ENCODE peak calls at places on chromosomes 1 and 21, in eight cellular contexts. N is M059J; P is tibial artery; I is EH; Z is activated T-cell treated with anti-CD3 and anti-CD28 coated beads, Interleukin-2, amount 50 U/mL, for 1 hour; O is memory B cell; D is RPMI8226; T is GM13977. J is an unnamed sample.
A peak's percentile ranks its signal among the peaks of the same experiment; 100 is the strongest.

GRCh38 chr1:17672226-17672625 is 82.9 kb upstream of the ACTL8 start:
- DNase-seq in Z (no peak), I (no peak), T (no peak), D (no peak), O (no peak), P (no peak), N (no peak), J (no peak)

GRCh38 chr1:158527190-158527815 is 26.9 kb downstream of the OR6Y1 start:
- DNase-seq in Z (no peak), D (peak; percentile 36), O (no peak), I (peak; percentile 40), T (no peak), N (peak; percentile 25), P (no peak), J (no peak)

GRCh38 chr1:228490120-228491078 is 3.2 kb downstream of the RNF187 start:
- DNase-seq in Z (no peak), T (no peak), D (peak; percentile 93), N (no peak), P (no peak), I (peak; percentile 70), O (no peak), J (no peak)

GRCh38 chr1:161216945-161217712 is 2.0 kb downstream of the FCER1G start:
- DNase-seq in N (peak; percentile 78), T (peak; percentile 45), P (no peak), Z (no peak), O (no peak), I (peak; percentile 72), D (peak; percentile 40), J (peak; percentile 92)

GRCh38 chr1:178938959-178939317 is 68.1 kb upstream of the ANGPTL1 start:
- DNase-seq in Z (no peak), T (no peak), I (no peak), P (peak; percentile 96), N (peak; percentile 63), O (no peak), D (no peak), J (no peak)

GRCh38 chr1:1631793-1632420 is at the start of gene MMP23B:
- DNase-seq in Z (peak; percentile 44), N (no peak), I (no peak), T (no peak), D (no peak), O (no peak), P (peak; percentile 66), J (no peak)

GRCh38 chr21:14452031-14452778 is 69.3 kb upstream of the HSPA13 start:
- DNase-seq in I (no peak), P (no peak), D (no peak), O (no peak), N (no peak), T (no peak), Z (no peak), J (no peak)

GRCh38 chr1:82628887-82629286 is 828.2 kb downstream of the ADGRL2 start:
- DNase-seq in P (no peak), Z (no peak), T (no peak), I (no peak), O (no peak), N (no peak), D (peak; percentile 3), J (no peak)

GRCh38 chr1:52142220-52143153 is 598 bp downstream of the ZFYVE9 start:
- DNase-seq in O (peak; percentile 66), I (peak; percentile 72), N (peak; percentile 66), P (peak; percentile 69), D (peak; percentile 50), T (peak; percentile 52), Z (no peak), J (no peak)

GRCh38 chr1:230531103-230531502 is 105.0 kb upstream of the PGBD5 start:
- DNase-seq in T (no peak), D (no peak), Z (no peak), P (no peak), O (no peak), N (no peak), I (no peak), J (no peak)

GRCh38 chr1:233654667-233655432 is 40.9 kb downstream of the KCNK1 start:
- DNase-seq in N (peak; percentile 68), T (no peak), I (no peak), P (no peak), D (no peak), O (no peak), Z (no peak), J (no peak)

GRCh38 chr1:62068978-62069377 is 125.7 kb upstream of the L1TD1 start:
- DNase-seq in N (no peak), P (no peak), D (no peak), Z (no peak), T (no peak), I (no peak), O (no peak), J (no peak)

GRCh38 chr1:108925920-108926319 is 37.4 kb downstream of the CLCC1 start:
- DNase-seq in D (no peak), P (no peak), O (no peak), T (no peak), Z (no peak), I (no peak), N (no peak), J (no peak)

GRCh38 chr1:232463226-232463625 is 166.7 kb downstream of the SIPA1L2 start:
- DNase-seq in N (peak; percentile 36), T (no peak), Z (no peak), O (no peak), D (no peak), I (peak; percentile 38), P (no peak), J (no peak)

GRCh38 chr21:45831991-45832740 is 149.4 kb upstream of the COL6A1 start:
- DNase-seq in O (no peak), N (no peak), P (no peak), T (no peak), I (no peak), D (no peak), Z (no peak), J (no peak)

GRCh38 chr1:224542783-224543440 is 73.2 kb upstream of the CNIH3 start:
- DNase-seq in N (peak; percentile 100), T (no peak), D (no peak), P (no peak), O (no peak), Z (no peak), I (peak; percentile 99), J (no peak)

GRCh38 chr1:167551359-167551758 is 2.2 kb downstream of the CREG1 start:
- DNase-seq in Z (no peak), N (no peak), P (no peak), O (no peak), T (no peak), D (peak; percentile 51), I (no peak), J (no peak)

GRCh38 chr1:115302390-115302961 is 35.6 kb downstream of the NGF start:
- DNase-seq in T (no peak), Z (no peak), N (peak; percentile 81), P (no peak), I (peak; percentile 94), D (no peak), O (no peak), J (no peak)

GRCh38 chr1:165871311-165872067 is 44.1 kb downstream of the UCK2 start:
- DNase-seq in D (peak; percentile 52), O (no peak), N (peak; percentile 91), I (peak; percentile 66), P (no peak), T (no peak), Z (peak; percentile 44), J (peak; percentile 86)

GRCh38 chr1:40708750-40709099 is 17.2 kb downstream of the NFYC start:
- DNase-seq in O (no peak), P (no peak), I (peak; percentile 87), D (peak; percentile 75), N (peak; percentile 84), Z (no peak), T (peak; percentile 68), J (no peak)